ENCODE peak calls at places on chromosomes 4 and X, in four cellular contexts. W, I, C and V are unnamed samples.

GRCh38 chr4:19293080-19293479 is 958.6 kb upstream of the SLIT2 start:
- DNase-seq in C (no peak), I (no peak), W (no peak), V (no peak)

GRCh38 chrX:106035064-106035463 is 3.5 kb downstream of the SERPINA7 start:
- DNase-seq in C (no peak), I (no peak), W (no peak), V (no peak)

GRCh38 chr4:71200944-71201533 is 137.8 kb upstream of the SLC4A4 start:
- DNase-seq in C (no peak), W (no peak), I (no peak), V (no peak)

GRCh38 chr4:122423246-122423645 is 33.3 kb downstream of the IL2 start:
- DNase-seq in I (no peak), W (no peak), C (no peak), V (no peak)

GRCh38 chr4:55673424-55673823 is 37.3 kb upstream of the NMU start:
- DNase-seq in I (no peak), W (no peak), C (no peak), V (no peak)

GRCh38 chrX:71111141-71111843 is at the start of gene IL2RG:
- DNase-seq in C (peak), W (peak), I (no peak), V (no peak)

GRCh38 chr4:176635372-176636261 is 157.1 kb downstream of the VEGFC start:
- DNase-seq in C (no peak), I (no peak), W (no peak), V (no peak)

GRCh38 chr4:127730142-127730913 is at the start of gene SLC25A31:
- DNase-seq in W (no peak), I (no peak), C (no peak), V (no peak)

GRCh38 chr4:78954048-78954666 is 14.9 kb upstream of the PAQR3 start:
- DNase-seq in I (peak), C (peak), W (no peak), V (peak)

GRCh38 chr4:82899339-82899738 is 1.2 kb upstream of the THAP9 start:
- DNase-seq in C (no peak), I (no peak), W (no peak), V (no peak)

GRCh38 chr4:159267023-159267939 is 164.4 kb downstream of the RAPGEF2 start:
- DNase-seq in I (peak), W (no peak), C (no peak), V (no peak)

GRCh38 chrX:1581132-1581531 is 10.3 kb upstream of the AKAP17A start:
- DNase-seq in C (peak), W (no peak), I (peak), V (peak)

GRCh38 chr4:186472948-186473347 is 82.4 kb downstream of the MTNR1A start:
- DNase-seq in C (peak), I (peak), W (no peak), V (peak)

GRCh38 chr4:6986781-6987565 is 56.2 kb upstream of the TADA2B start:
- DNase-seq in W (peak), I (peak), C (peak), V (peak)

GRCh38 chr4:76948441-76949292 is 885 bp upstream of the SEPTIN11 start:
- DNase-seq in W (peak), C (peak), I (peak), V (peak)

GRCh38 chrX:30283456-30284200 is 25.6 kb downstream of the NR0B1 start:
- DNase-seq in W (no peak), C (peak), I (no peak), V (no peak)

GRCh38 chr4:71595576-71596108 is 188.2 kb downstream of the GC start:
- DNase-seq in I (no peak), W (no peak), C (no peak), V (no peak)

GRCh38 chrX:136694491-136695087 is 46.6 kb downstream of the CD40LG start:
- DNase-seq in I (peak), W (no peak), C (peak), V (no peak)

GRCh38 chr4:110508827-110509446 is 33.0 kb downstream of the ENPEP start:
- DNase-seq in C (no peak), W (no peak), I (peak), V (no peak)

GRCh38 chrX:27976284-27976683 is 5.0 kb downstream of the DCAF8L1 start:
- DNase-seq in I (no peak), W (no peak), C (no peak), V (no peak)

GRCh38 chrX:71945435-71945834 is 34.8 kb downstream of the NHSL2 start:
- DNase-seq in I (no peak), W (no peak), C (no peak), V (no peak)

GRCh38 chr4:119526786-119527550 is 101.6 kb downstream of the PDE5A start:
- DNase-seq in W (no peak), I (no peak), C (no peak), V (no peak)

GRCh38 chr4:145618210-145618911 is 824 bp upstream of the MMAA start:
- DNase-seq in C (peak), W (no peak), I (peak), V (no peak)

GRCh38 chr4:113270520-113271319 is 221.3 kb downstream of the ANK2 start:
- DNase-seq in W (no peak), I (no peak), C (no peak), V (no peak)

GRCh38 chrX:68728186-68728585 is 80.7 kb downstream of the STARD8 start:
- DNase-seq in I (no peak), C (no peak), W (no peak), V (no peak)

GRCh38 chrX:110415440-110416167 is 57.0 kb downstream of the RTL9 start:
- DNase-seq in W (no peak), I (no peak), C (no peak), V (no peak)

GRCh38 chrX:148380614-148381561 is 119.5 kb upstream of the AFF2 start:
- DNase-seq in C (no peak), I (no peak), W (peak), V (no peak)

GRCh38 chr4:3302164-3302785 is 9.5 kb downstream of the RGS12 start:
- DNase-seq in I (no peak), C (no peak), W (peak), V (no peak)

GRCh38 chr4:171846232-171846631 is 33.0 kb downstream of the GALNTL6 start:
- DNase-seq in W (no peak), I (peak), C (peak), V (peak)

GRCh38 chr4:141569141-141569540 is 67.2 kb upstream of the IL15 start:
- DNase-seq in W (no peak), C (no peak), I (no peak), V (no peak)

GRCh38 chr4:141567326-141567915 is 69.0 kb upstream of the IL15 start:
- DNase-seq in W (no peak), I (no peak), C (no peak), V (no peak)

GRCh38 chr4:141560056-141560455 is 76.3 kb upstream of the IL15 start:
- DNase-seq in W (no peak), C (no peak), I (no peak), V (no peak)

GRCh38 chr4:141565379-141566089 is 70.8 kb upstream of the IL15 start:
- DNase-seq in C (no peak), I (no peak), W (no peak), V (no peak)

GRCh38 chr4:141563721-141564120 is 72.7 kb upstream of the IL15 start:
- DNase-seq in W (no peak), C (no peak), I (no peak), V (no peak)
- TF ChIP-seq USF1 in W (no peak), C (no peak), I (no peak), V (no peak)

DNA sequence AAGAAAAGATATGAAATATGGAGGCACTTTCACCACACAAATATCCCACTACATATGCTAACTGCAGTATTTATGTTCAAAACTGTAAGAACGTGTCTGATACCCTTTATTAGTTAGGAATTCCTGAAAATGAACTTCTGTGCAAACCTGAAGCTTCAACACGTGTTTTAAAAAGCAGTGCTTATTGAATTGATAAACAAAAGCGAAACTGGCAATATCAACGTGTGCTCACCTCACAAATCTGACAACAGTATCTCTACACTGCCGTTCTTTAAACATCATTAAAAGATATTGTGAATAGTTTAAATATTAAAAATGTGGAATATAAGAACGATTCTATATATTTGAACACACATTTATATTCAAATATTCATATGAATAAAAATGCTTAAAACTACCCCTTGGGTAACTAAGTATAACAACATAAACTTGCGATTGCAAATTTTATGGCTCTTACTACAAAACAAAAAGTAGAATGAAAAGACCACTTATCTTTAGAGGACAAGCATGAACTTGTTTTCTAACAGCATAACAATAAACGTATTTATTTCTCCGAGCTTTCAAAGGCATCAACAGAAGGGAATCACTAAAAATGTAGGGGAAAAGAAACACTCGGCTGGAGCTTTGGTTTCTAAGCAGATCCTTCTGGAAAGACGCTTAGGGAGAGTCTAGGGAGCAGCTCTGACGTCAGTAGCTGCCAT is at the start of gene LRP2BP:
- DNase-seq in C (no peak), W (peak), I (no peak), V (no peak)
- TF ChIP-seq USF1 in C (no peak), W (no peak), I (no peak), V (no peak)

GRCh38 chr4:49058306-49058705 is 72.2 kb downstream of the CWH43 start:
- DNase-seq in C (no peak), I (no peak), W (no peak), V (no peak)

GRCh38 chr4:49063670-49064069 is 77.6 kb downstream of the CWH43 start:
- DNase-seq in I (no peak), C (no peak), W (no peak), V (no peak)
- TF ChIP-seq USF1 in I (no peak), C (no peak), W (no peak), V (no peak)

DNA sequence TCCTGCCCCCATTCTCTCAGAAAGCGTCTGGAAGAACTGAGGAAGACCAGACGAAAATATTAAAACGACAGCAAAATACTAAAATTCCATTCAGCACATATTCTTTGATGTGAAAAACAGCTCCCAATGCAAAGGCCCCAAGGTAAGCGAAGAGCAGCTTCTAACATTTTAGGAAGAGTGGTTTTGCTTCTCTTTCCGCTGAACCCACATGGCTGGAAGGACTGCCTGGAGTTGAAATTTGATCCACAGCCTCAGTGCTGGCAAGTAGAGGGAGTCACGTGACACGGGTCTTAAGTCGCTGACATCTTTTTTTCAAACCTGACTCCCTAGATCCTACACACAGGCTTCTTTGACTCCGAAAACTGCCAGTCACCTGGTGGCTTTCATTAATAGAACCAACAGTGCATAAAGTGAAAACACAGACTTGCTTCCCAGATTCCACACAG is at the start of gene FAM13A:
- DNase-seq in W (peak), C (peak), I (no peak), V (peak)
- TF ChIP-seq USF1 in W (peak), C (peak), I (peak), V (peak)

GRCh38 chrX:19761554-19762295 is 125.7 kb downstream of the SH3KBP1 start:
- DNase-seq in C (no peak), W (no peak), I (no peak), V (no peak)

GRCh38 chrX:19760345-19760744 is 127.1 kb downstream of the SH3KBP1 start:
- DNase-seq in W (no peak), I (peak), C (no peak), V (no peak)

GRCh38 chrX:19760841-19761512 is 126.4 kb downstream of the SH3KBP1 start:
- DNase-seq in W (no peak), C (no peak), I (no peak), V (no peak)

GRCh38 chrX:19756577-19757131 is 130.7 kb downstream of the SH3KBP1 start:
- DNase-seq in W (no peak), C (no peak), I (no peak), V (no peak)

GRCh38 chrX:19758536-19758935 is 128.9 kb downstream of the SH3KBP1 start:
- DNase-seq in I (no peak), W (no peak), C (no peak), V (no peak)
- TF ChIP-seq USF1 in I (no peak), W (no peak), C (no peak), V (no peak)

GRCh38 chr4:5639556-5639955 is 68.8 kb downstream of the EVC2 start:
- DNase-seq in I (no peak), W (no peak), C (no peak), V (no peak)
- TF ChIP-seq USF1 in I (no peak), W (no peak), C (no peak), V (no peak)

GRCh38 chr4:182245541-182246245 is 2.5 kb downstream of the TENM3 start:
- DNase-seq in C (no peak), I (no peak), W (no peak), V (no peak)
- TF ChIP-seq USF1 in C (no peak), I (no peak), W (no peak), V (no peak)

GRCh38 chrX:40065291-40066046 is 32.3 kb downstream of the BCOR start:
- DNase-seq in W (no peak), I (no peak), C (no peak), V (no peak)
- TF ChIP-seq USF1 in W (no peak), I (no peak), C (no peak), V (no peak)

GRCh38 chr4:143369556-143369955 is 32.9 kb downstream of the GAB1 start:
- DNase-seq in W (no peak), C (no peak), I (no peak), V (no peak)
- TF ChIP-seq USF1 in W (no peak), C (no peak), I (no peak), V (no peak)